ENCODE peak calls at places on chromosome 9, in ten cellular contexts. I is PC-9; Q is right lobe of liver; R is mucosa of descending colon; J is HCT116; L is adrenal gland; F is mesenchymal stem cell; V is A549; B is CD4-positive, CD25-positive, alpha-beta regulatory T cell; D is OCI-LY7. K is an unnamed sample.

GRCh38 chr9:136342191-136343120 is 15.1 kb downstream of the GPSM1 start:
- DNase-seq in B (peak; percentile 59), F (peak; percentile 78), V (peak; percentile 68), Q (peak; percentile 91), L (peak; percentile 93), J (no peak), I (peak; percentile 51), D (peak; percentile 82), R (peak; percentile 84), K (peak; percentile 82)

GRCh38 chr9:99354104-99354503 is 132.0 kb downstream of the SEC61B start:
- DNase-seq in L (no peak), R (no peak), B (no peak), F (peak; percentile 50), I (no peak), V (no peak), D (no peak), Q (no peak), J (no peak), K (no peak)

GRCh38 chr9:111959960-111960359 is 63.3 kb downstream of the UGCG start:
- DNase-seq in J (no peak), V (peak; percentile 45), Q (no peak), R (no peak), F (no peak), B (no peak), I (no peak), D (no peak), L (no peak), K (no peak)

GRCh38 chr9:21546949-21547348 is 64.8 kb upstream of the IFNE start:
- DNase-seq in F (no peak), Q (no peak), V (no peak), D (no peak), I (no peak), B (no peak), R (no peak), J (no peak), L (no peak), K (peak; percentile 10)

GRCh38 chr9:98673681-98674080 is 35.1 kb downstream of the GABBR2 start:
- DNase-seq in D (no peak), Q (no peak), F (no peak), L (no peak), I (no peak), B (no peak), J (no peak), V (no peak), R (no peak), K (no peak)

GRCh38 chr9:99046542-99047071 is 58.3 kb upstream of the TGFBR1 start:
- DNase-seq in V (no peak), J (no peak), Q (no peak), B (no peak), R (no peak), F (peak; percentile 57), L (no peak), D (no peak), I (no peak), K (no peak)

GRCh38 chr9:3962467-3962866 is 337.4 kb downstream of the GLIS3 start:
- DNase-seq in B (no peak), Q (no peak), F (peak; percentile 90), D (no peak), J (no peak), R (no peak), L (no peak), V (peak; percentile 82), I (peak; percentile 85), K (no peak)

GRCh38 chr9:95044731-95045508 is 272.6 kb downstream of the FANCC start:
- DNase-seq in V (peak; percentile 89), D (no peak), I (no peak), Q (no peak), B (no peak), R (peak; percentile 61), J (no peak), L (no peak), F (peak; percentile 62), K (peak; percentile 78)

GRCh38 chr9:88534456-88535225 is at the start of gene NXNL2:
- DNase-seq in Q (peak; percentile 71), I (peak; percentile 55), D (no peak), B (peak; percentile 54), L (peak; percentile 53), R (peak; percentile 80), F (peak; percentile 91), V (peak; percentile 93), J (peak; percentile 64), K (peak; percentile 84)

GRCh38 chr9:85224729-85225128 is 517.0 kb downstream of the AGTPBP1 start:
- DNase-seq in D (no peak), B (no peak), I (no peak), F (peak; percentile 48), L (no peak), J (peak; percentile 40), Q (no peak), V (no peak), R (no peak), K (no peak)

GRCh38 chr9:33170464-33171156 is 3.5 kb upstream of the B4GALT1 start:
- DNase-seq in L (peak; percentile 84), J (peak; percentile 49), R (peak; percentile 65), D (peak; percentile 35), I (no peak), B (peak; percentile 67), V (peak; percentile 66), Q (peak; percentile 94), F (no peak), K (peak; percentile 76)

GRCh38 chr9:133683494-133684460 is 47.6 kb downstream of the DBH start:
- DNase-seq in B (peak; percentile 80), F (peak; percentile 65), R (peak; percentile 67), D (peak; percentile 19), V (no peak), L (peak; percentile 39), J (no peak), Q (no peak), I (no peak), K (no peak)

GRCh38 chr9:38294130-38294529 is 98.4 kb upstream of the ALDH1B1 start:
- DNase-seq in L (no peak), I (no peak), B (no peak), F (no peak), J (no peak), D (no peak), V (no peak), Q (no peak), R (no peak), K (no peak)

GRCh38 chr9:85600675-85601263 is 141.0 kb downstream of the AGTPBP1 start:
- DNase-seq in R (no peak), I (no peak), Q (no peak), V (no peak), J (no peak), B (peak; percentile 47), L (no peak), D (no peak), F (no peak), K (no peak)

GRCh38 chr9:107739601-107740082 is 250.1 kb upstream of the KLF4 start:
- DNase-seq in D (no peak), I (no peak), F (no peak), V (no peak), L (peak; percentile 69), J (no peak), R (peak; percentile 76), Q (no peak), B (no peak), K (peak; percentile 59)

GRCh38 chr9:107735821-107736220 is 246.3 kb upstream of the KLF4 start:
- DNase-seq in L (no peak), F (no peak), R (no peak), B (no peak), V (no peak), J (no peak), D (no peak), Q (no peak), I (no peak), K (no peak)

GRCh38 chr9:107737987-107738743 is 248.6 kb upstream of the KLF4 start:
- DNase-seq in F (peak; percentile 40), L (peak; percentile 97), D (no peak), R (peak; percentile 77), V (no peak), J (no peak), B (no peak), I (no peak), Q (no peak), K (peak; percentile 63)

GRCh38 chr9:107738789-107739188 is 249.2 kb upstream of the KLF4 start:
- DNase-seq in Q (no peak), R (no peak), L (peak; percentile 62), B (no peak), J (no peak), I (no peak), D (no peak), F (no peak), V (no peak), K (no peak)

GRCh38 chr9:107737610-107737986 is 248.0 kb upstream of the KLF4 start:
- DNase-seq in I (no peak), D (no peak), B (no peak), V (no peak), F (no peak), R (no peak), Q (no peak), L (no peak), J (no peak), K (no peak)
- H3K4me1 ChIP-seq in I (peaks cover 12% of the 10 kb centered on the region), D (no peaks in the 10 kb centered on the region), B (no peaks in the 10 kb centered on the region), V (peaks cover 36% of the 10 kb centered on the region), F (peaks cover 7% of the 10 kb centered on the region), R (peaks cover 27% of the 10 kb centered on the region), Q (no peaks in the 10 kb centered on the region), L (peaks cover 48% of the 10 kb centered on the region), J (peaks cover 6% of the 10 kb centered on the region), K (peaks cover 13% of the 10 kb centered on the region)

GRCh38 chr9:2496160-2496559 is 125.4 kb upstream of the VLDLR start:
- DNase-seq in Q (no peak), L (no peak), D (no peak), F (no peak), I (no peak), J (no peak), V (no peak), R (no peak), B (no peak), K (no peak)
- H3K4me1 ChIP-seq in Q (no peaks in the 10 kb centered on the region), L (peaks cover 12% of the 10 kb centered on the region), D (no peaks in the 10 kb centered on the region), F (no peaks in the 10 kb centered on the region), I (peaks cover 6% of the 10 kb centered on the region), J (no peaks in the 10 kb centered on the region), V (peaks cover 13% of the 10 kb centered on the region), R (no peaks in the 10 kb centered on the region), B (no peaks in the 10 kb centered on the region), K (no peaks in the 10 kb centered on the region)

DNA sequence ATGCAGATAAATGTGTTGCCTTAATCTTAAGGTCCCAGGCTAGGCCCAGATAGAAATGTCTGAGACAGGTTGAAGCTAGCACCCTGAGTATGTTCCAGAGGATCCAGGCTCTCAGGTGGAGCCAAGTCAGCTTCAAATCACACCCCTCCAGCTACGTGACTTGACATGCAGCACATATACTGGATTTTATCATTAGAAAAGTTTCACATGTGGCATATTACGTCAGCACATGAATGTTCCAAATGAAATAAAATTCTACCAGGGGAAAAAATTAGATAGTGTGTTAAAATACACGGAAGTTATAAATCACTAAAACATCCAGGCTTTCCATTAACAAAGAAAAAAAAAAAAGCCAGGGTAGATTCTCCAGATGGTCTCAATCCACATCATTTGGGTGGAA is 251.7 kb downstream of the MPDZ start:
- DNase-seq in F (no peak), L (no peak), V (no peak), R (no peak), I (no peak), J (no peak), D (no peak), Q (no peak), B (no peak), K (no peak)
- H3K4me1 ChIP-seq in F (no peaks in the 10 kb centered on the region), L (no peaks in the 10 kb centered on the region), V (peaks cover 8% of the 10 kb centered on the region), R (no peaks in the 10 kb centered on the region), I (peaks cover 10% of the 10 kb centered on the region), J (no peaks in the 10 kb centered on the region), D (no peaks in the 10 kb centered on the region), Q (no peaks in the 10 kb centered on the region), B (no peaks in the 10 kb centered on the region), K (no peaks in the 10 kb centered on the region)

DNA sequence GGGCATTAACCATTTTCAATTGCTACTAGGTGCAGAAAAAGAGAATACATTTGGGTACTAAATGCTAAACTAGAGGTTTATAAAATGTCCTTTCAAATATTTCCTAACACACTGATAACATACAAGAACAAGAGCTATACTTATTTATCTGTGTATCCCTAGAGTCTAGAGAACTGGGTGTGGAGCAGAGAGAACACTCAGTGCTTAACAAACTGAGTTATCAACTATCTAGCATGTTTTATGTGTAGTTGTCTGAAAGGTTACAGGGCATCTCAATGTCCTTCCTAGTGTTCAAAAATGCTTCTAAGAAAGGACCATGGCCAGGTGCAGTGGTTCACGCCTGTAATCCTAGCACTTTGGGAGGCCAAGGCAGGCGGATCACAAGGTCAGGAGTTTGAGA is 40.3 kb downstream of the NR6A1 start:
- DNase-seq in V (no peak), R (no peak), B (no peak), L (no peak), D (no peak), F (no peak), Q (no peak), J (no peak), I (no peak), K (no peak)
- H3K4me1 ChIP-seq in V (peaks cover 20% of the 10 kb centered on the region), R (peaks cover 13% of the 10 kb centered on the region), B (no peaks in the 10 kb centered on the region), L (no peaks in the 10 kb centered on the region), D (peaks cover 31% of the 10 kb centered on the region), F (peaks cover 5% of the 10 kb centered on the region), Q (no peaks in the 10 kb centered on the region), J (peaks cover 28% of the 10 kb centered on the region), I (peaks cover 30% of the 10 kb centered on the region), K (no peaks in the 10 kb centered on the region)

K was measured in prostate gland.